ENCODE peak calls at places on chromosomes 5 and 9, in five cellular contexts. W, K, H, R and G are unnamed samples.

GRCh38 chr5:32961066-32961429 is 249.9 kb downstream of the NPR3 start:
- DNase-seq in W (no peak), K (no peak), H (no peak), R (no peak), G (no peak)

GRCh38 chr9:34957492-34958410 is at the start of gene PHF24:
- DNase-seq in W (peak; percentile 64), K (no peak), H (peak; percentile 48), R (no peak), G (peak; percentile 37)

GRCh38 chr5:51043740-51044139 is 339.5 kb upstream of the ISL1 start:
- DNase-seq in W (no peak), K (no peak), H (no peak), R (no peak), G (no peak)

GRCh38 chr9:21520501-21521228 is 38.6 kb upstream of the IFNE start:
- DNase-seq in W (no peak), K (no peak), H (no peak), R (no peak), G (no peak)

GRCh38 chr5:8644377-8644776 is 775.4 kb downstream of the MTRR start:
- DNase-seq in W (no peak), K (no peak), H (no peak), R (no peak), G (no peak)

GRCh38 chr5:19903611-19904010 is 84.4 kb downstream of the CDH18 start:
- DNase-seq in W (no peak), K (no peak), H (no peak), R (no peak), G (no peak)

GRCh38 chr5:141910271-141910673 is 13.4 kb upstream of the DELE1 start:
- DNase-seq in W (no peak), K (no peak), H (no peak), R (no peak), G (no peak)

GRCh38 chr9:30796806-30797205 is 1587.6 kb upstream of the ACO1 start:
- DNase-seq in W (no peak), K (no peak), H (no peak), R (no peak), G (no peak)

GRCh38 chr9:88387733-88388202 is 476 bp upstream of the SPIN1 start:
- DNase-seq in W (no peak), K (no peak), H (no peak), R (peak; percentile 20), G (peak; percentile 55)

GRCh38 chr5:102341918-102342317 is 45.8 kb upstream of the SLCO4C1 start:
- DNase-seq in W (no peak), K (no peak), H (no peak), R (no peak), G (no peak)

GRCh38 chr5:6700686-6701355 is 12.4 kb upstream of the TENT4A start:
- DNase-seq in W (no peak), K (no peak), H (no peak), R (no peak), G (no peak)

GRCh38 chr9:100038472-100038871 is 60.3 kb downstream of the ERP44 start:
- DNase-seq in W (no peak), K (no peak), H (no peak), R (no peak), G (no peak)

GRCh38 chr9:136942881-136943230 is 1.7 kb downstream of the FBXW5 start:
- DNase-seq in W (no peak), K (no peak), H (no peak), R (no peak), G (no peak)

GRCh38 chr5:6583049-6583880 is 49.6 kb downstream of the NSUN2 start:
- DNase-seq in W (peak; percentile 77), K (no peak), H (peak; percentile 89), R (no peak), G (peak; percentile 61)

GRCh38 chr5:141800629-141801028 is 77.6 kb downstream of the PCDH1 start:
- DNase-seq in W (no peak), K (no peak), H (no peak), R (no peak), G (no peak)

GRCh38 chr5:116864157-116864837 is 289.7 kb upstream of the SEMA6A start:
- DNase-seq in W (peak; percentile 64), K (no peak), H (no peak), R (peak; percentile 99), G (peak; percentile 61)

GRCh38 chr9:127140181-127140580 is 17.7 kb upstream of the ANGPTL2 start:
- DNase-seq in W (no peak), K (no peak), H (no peak), R (no peak), G (no peak)

GRCh38 chr9:122900791-122901190 is 4.4 kb downstream of the RC3H2 start:
- DNase-seq in W (no peak), K (no peak), H (no peak), R (no peak), G (no peak)

GRCh38 chr5:33788922-33789321 is 102.9 kb downstream of the ADAMTS12 start:
- DNase-seq in W (no peak), K (no peak), H (no peak), R (no peak), G (no peak)

DNA sequence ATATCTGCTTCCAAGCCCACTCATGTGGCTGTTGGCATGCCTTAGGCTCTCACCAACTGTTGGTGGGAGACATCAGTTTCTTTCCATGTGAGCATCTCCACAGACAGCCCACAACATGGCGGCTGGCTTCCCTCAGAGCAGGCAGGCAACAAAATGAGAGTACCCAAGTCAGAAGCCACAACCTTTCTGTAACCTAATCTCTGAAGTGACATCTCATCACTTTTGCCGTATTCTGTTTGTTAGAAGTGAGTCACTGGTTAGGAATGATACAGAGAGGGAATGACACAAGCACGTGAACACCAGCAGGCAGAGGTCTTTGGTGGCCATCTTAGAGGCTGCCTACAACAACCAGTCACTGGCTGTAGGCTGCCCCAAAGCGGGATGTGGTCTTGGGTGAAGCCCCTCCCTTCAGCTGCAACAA is 88.6 kb upstream of the RASGRF2 start:
- DNase-seq in W (no peak), K (no peak), H (no peak), R (peak; percentile 8), G (no peak)
- TF ChIP-seq ATF2 in W (no peak), K (no peak), H (no peak), R (no peak), G (no peak)

GRCh38 chr5:111781200-111781599 is 24.2 kb upstream of the NREP start:
- DNase-seq in W (no peak), K (no peak), H (no peak), R (no peak), G (no peak)
- TF ChIP-seq MAX in W (no peak), K (no peak), H (no peak), R (peak; percentile 62), G (no peak)

GRCh38 chr5:161846731-161847130 is 1.2 kb upstream of the GABRA1 start:
- DNase-seq in W (peak; percentile 59), K (no peak), H (no peak), R (no peak), G (peak; percentile 64)

GRCh38 chr5:161850491-161850890 is 2.6 kb downstream of the GABRA1 start:
- DNase-seq in W (no peak), K (no peak), H (no peak), R (no peak), G (no peak)

GRCh38 chr5:161851691-161852299 is 3.9 kb downstream of the GABRA1 start:
- DNase-seq in W (no peak), K (no peak), H (no peak), R (no peak), G (no peak)

GRCh38 chr5:161847896-161848510 is at the start of gene GABRA1:
- DNase-seq in W (peak; percentile 57), K (no peak), H (no peak), R (no peak), G (peak; percentile 38)

GRCh38 chr5:161847447-161847846 is 473 bp upstream of the GABRA1 start:
- DNase-seq in W (peak; percentile 45), K (no peak), H (no peak), R (no peak), G (no peak)
- TF ChIP-seq ATF2 in W (no peak), K (no peak), H (no peak), R (no peak), G (no peak)

GRCh38 chr9:124813496-124814177 is 36.7 kb downstream of the OLFML2A start:
- DNase-seq in W (no peak), K (no peak), H (no peak), R (no peak), G (no peak)
- TF ChIP-seq MAX in W (no peak), K (no peak), H (no peak), R (no peak), G (no peak)

GRCh38 chr5:105504-106080 is 13.6 kb downstream of the PLEKHG4B start:
- DNase-seq in W (no peak), K (no peak), H (no peak), R (no peak), G (no peak)
- TF ChIP-seq ATF2 in W (no peak), K (no peak), H (no peak), R (no peak), G (no peak)

DNA sequence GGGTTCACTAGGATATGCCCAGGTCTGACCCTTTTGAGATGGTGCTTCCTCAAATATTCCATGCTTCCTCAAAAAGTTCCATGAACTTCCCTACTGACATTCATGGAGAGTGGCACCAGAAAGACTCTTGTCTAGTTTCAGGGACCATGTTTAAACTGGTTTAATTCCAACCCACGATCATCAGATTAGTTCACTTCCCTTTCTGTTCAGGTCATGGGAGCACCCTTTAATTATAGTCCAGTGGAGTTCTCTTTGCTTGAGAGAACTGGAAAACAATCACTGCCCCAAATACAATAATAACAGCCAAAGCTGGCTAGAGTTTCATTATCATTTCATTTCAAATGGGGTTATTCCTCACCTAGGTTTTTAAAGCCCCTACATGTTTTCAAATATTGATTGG is 9.7 kb upstream of the ERBIN start:
- DNase-seq in W (no peak), K (no peak), H (no peak), R (no peak), G (no peak)
- TF ChIP-seq MAX in W (no peak), K (no peak), H (no peak), R (no peak), G (no peak)

GRCh38 chr5:74918232-74918669 is 52.1 kb upstream of the FAM169A start:
- DNase-seq in W (no peak), K (no peak), H (no peak), R (peak; percentile 90), G (no peak)
- TF ChIP-seq ATF2 in W (no peak), K (no peak), H (no peak), R (peak; percentile 88), G (no peak)